ENCODE peak calls at places on chromosomes 7 and 10, in ten cellular contexts. Q is central memory CD4-positive, alpha-beta T cell; F is A549; H is cardiac muscle cell; M is nucleus accumbens; G is COR-L47; Z is nephron progenitor cell; I is pancreas; L is RPMI8226; W is T-helper 1 cell. K is an unnamed sample.

GRCh38 chr7:44748948-44749731 is 493 bp downstream of the ZMIZ2 start:
- DNase-seq in M (no peak), L (peak; percentile 73), Q (no peak), W (no peak), H (no peak), F (no peak), G (peak; percentile 68), I (peak; percentile 84), Z (peak; percentile 29), K (no peak)

GRCh38 chr10:107037192-107038122 is 127.0 kb downstream of the SORCS1 start:
- DNase-seq in I (no peak), Z (no peak), L (no peak), W (no peak), F (no peak), H (no peak), M (no peak), Q (no peak), G (no peak), K (no peak)

GRCh38 chr7:28144266-28144665 is 36.3 kb downstream of the JAZF1 start:
- DNase-seq in I (no peak), F (no peak), W (no peak), G (peak; percentile 54), L (no peak), H (no peak), M (peak; percentile 53), Q (no peak), Z (peak; percentile 38), K (peak; percentile 71)

GRCh38 chr7:157044943-157045660 is 34.6 kb upstream of the MNX1 start:
- DNase-seq in W (no peak), I (peak; percentile 46), F (no peak), H (no peak), L (no peak), G (no peak), Z (no peak), Q (no peak), M (no peak), K (no peak)

GRCh38 chr7:139861794-139862193 is 32.7 kb downstream of the TBXAS1 start:
- DNase-seq in G (no peak), M (no peak), Q (no peak), F (no peak), Z (no peak), I (no peak), H (no peak), L (no peak), W (no peak), K (no peak)

GRCh38 chr7:131071786-131072504 is 255.7 kb upstream of the MKLN1 start:
- DNase-seq in I (no peak), L (no peak), G (no peak), M (peak; percentile 68), F (no peak), H (peak; percentile 94), Q (no peak), W (peak; percentile 27), Z (no peak), K (no peak)

GRCh38 chr7:46320956-46321355 is 399.9 kb upstream of the IGFBP3 start:
- DNase-seq in G (no peak), Q (no peak), H (peak; percentile 16), F (no peak), Z (no peak), M (no peak), I (no peak), L (no peak), W (no peak), K (no peak)

GRCh38 chr7:17298840-17299476 is 506 bp downstream of the AHR start:
- DNase-seq in W (peak; percentile 60), F (peak; percentile 39), M (peak; percentile 21), Z (peak; percentile 44), Q (peak; percentile 64), G (no peak), I (peak; percentile 86), H (peak; percentile 48), L (peak; percentile 19), K (peak; percentile 57)

GRCh38 chr7:1725199-1725701 is 55.2 kb downstream of the ELFN1 start:
- DNase-seq in G (peak; percentile 93), H (peak; percentile 21), Z (no peak), W (no peak), F (no peak), L (peak; percentile 99), Q (no peak), I (peak; percentile 56), M (no peak), K (peak; percentile 75)

GRCh38 chr7:23893172-23893941 is 183.3 kb downstream of the STK31 start:
- DNase-seq in Q (no peak), I (no peak), L (no peak), F (no peak), M (no peak), Z (no peak), H (peak; percentile 70), G (no peak), W (no peak), K (no peak)

GRCh38 chr10:93126484-93127052 is 52.9 kb downstream of the CYP26A1 start:
- DNase-seq in M (no peak), I (no peak), L (no peak), G (no peak), F (no peak), Q (no peak), W (no peak), Z (no peak), H (no peak), K (peak; percentile 37)

GRCh38 chr7:34069676-34070075 is 164.3 kb downstream of the BMPER start:
- DNase-seq in L (no peak), G (no peak), W (no peak), Z (no peak), M (no peak), F (peak; percentile 47), I (no peak), Q (no peak), H (peak; percentile 47), K (no peak)

GRCh38 chr7:38453826-38454225 is 177.3 kb downstream of the AMPH start:
- DNase-seq in F (no peak), M (no peak), W (no peak), Q (no peak), Z (no peak), L (no peak), G (no peak), I (no peak), H (no peak), K (no peak)

GRCh38 chr7:85185355-85186082 is 1.3 kb downstream of the SEMA3D start:
- DNase-seq in I (peak; percentile 35), H (peak; percentile 71), W (no peak), F (peak; percentile 9), G (peak; percentile 50), Q (no peak), L (no peak), Z (peak; percentile 61), M (peak; percentile 15), K (peak; percentile 52)

GRCh38 chr10:55160904-55161303 is 359.9 kb upstream of the PCDH15 start:
- DNase-seq in L (no peak), W (no peak), F (no peak), Z (no peak), H (no peak), I (no peak), M (no peak), G (no peak), Q (no peak), K (no peak)